ENCODE peak calls at places on chromosome 3, in seven cellular contexts. One of them, this sample, is unnamed.

GRCh38 chr3:190038050-190038631 is 82.6 kb downstream of the P3H2 start:
- DNase-seq in mesenchymal stem cell: peak; percentile 93
- DNase-seq in H1: no peak
- DNase-seq in IMR-90: peak; percentile 88
- DNase-seq in mesendoderm: peak; percentile 95
- DNase-seq in H9: no peak
- DNase-seq in trophoblast cell: peak; percentile 82
- DNase-seq in this sample: no peak

GRCh38 chr3:146092230-146092629 is 68.8 kb downstream of the PLOD2 start:
- DNase-seq in mesenchymal stem cell: no peak
- DNase-seq in H1: no peak
- DNase-seq in IMR-90: peak; percentile 38
- DNase-seq in mesendoderm: no peak
- DNase-seq in H9: no peak
- DNase-seq in trophoblast cell: no peak
- DNase-seq in this sample: no peak

GRCh38 chr3:95184038-95184437 is 1121.2 kb downstream of the NSUN3 start:
- DNase-seq in mesenchymal stem cell: no peak
- DNase-seq in H1: no peak
- DNase-seq in IMR-90: no peak
- DNase-seq in mesendoderm: peak; percentile 5
- DNase-seq in H9: peak; percentile 23
- DNase-seq in trophoblast cell: no peak
- DNase-seq in this sample: no peak

GRCh38 chr3:185070491-185071335 is 82.1 kb downstream of the C3orf70 start:
- DNase-seq in mesenchymal stem cell: peak; percentile 35
- DNase-seq in H1: peak; percentile 64
- DNase-seq in IMR-90: peak; percentile 25
- DNase-seq in mesendoderm: peak; percentile 85
- DNase-seq in H9: peak; percentile 87
- DNase-seq in trophoblast cell: no peak
- DNase-seq in this sample: peak; percentile 6

GRCh38 chr3:12508316-12508715 is 24.0 kb downstream of the TSEN2 start:
- DNase-seq in mesenchymal stem cell: peak; percentile 97
- DNase-seq in H1: no peak
- DNase-seq in IMR-90: peak; percentile 100
- DNase-seq in mesendoderm: peak; percentile 58
- DNase-seq in H9: no peak
- DNase-seq in trophoblast cell: peak; percentile 21
- DNase-seq in this sample: no peak

GRCh38 chr3:632571-633170 is 436.1 kb downstream of the CHL1 start:
- DNase-seq in mesenchymal stem cell: peak; percentile 32
- DNase-seq in H1: peak; percentile 81
- DNase-seq in IMR-90: peak; percentile 18
- DNase-seq in mesendoderm: peak; percentile 82
- DNase-seq in H9: peak; percentile 76
- DNase-seq in trophoblast cell: peak; percentile 32
- DNase-seq in this sample: peak; percentile 77

GRCh38 chr3:36461588-36461987 is 81.3 kb downstream of the STAC start:
- DNase-seq in mesenchymal stem cell: peak; percentile 7
- DNase-seq in H1: no peak
- DNase-seq in IMR-90: peak; percentile 5
- DNase-seq in mesendoderm: no peak
- DNase-seq in H9: no peak
- DNase-seq in trophoblast cell: no peak
- DNase-seq in this sample: no peak

GRCh38 chr3:52388933-52389332 is 56.0 kb downstream of the SEMA3G start:
- DNase-seq in mesenchymal stem cell: peak; percentile 13
- DNase-seq in H1: no peak
- DNase-seq in IMR-90: no peak
- DNase-seq in mesendoderm: peak; percentile 16
- DNase-seq in H9: no peak
- DNase-seq in trophoblast cell: no peak
- DNase-seq in this sample: no peak

GRCh38 chr3:178189854-178190253 is 346.4 kb upstream of the KCNMB2 start:
- DNase-seq in mesenchymal stem cell: no peak
- DNase-seq in H1: no peak
- DNase-seq in IMR-90: no peak
- DNase-seq in mesendoderm: peak; percentile 55
- DNase-seq in H9: no peak
- DNase-seq in trophoblast cell: no peak
- DNase-seq in this sample: no peak

GRCh38 chr3:176714034-176714433 is 483.2 kb downstream of the TBL1XR1 start:
- DNase-seq in mesenchymal stem cell: no peak
- DNase-seq in H1: no peak
- DNase-seq in IMR-90: no peak
- DNase-seq in mesendoderm: peak; percentile 35
- DNase-seq in H9: no peak
- DNase-seq in trophoblast cell: no peak
- DNase-seq in this sample: no peak

GRCh38 chr3:56758539-56758981 is 43.2 kb downstream of the ARHGEF3 start:
- DNase-seq in mesenchymal stem cell: peak; percentile 96
- DNase-seq in H1: no peak
- DNase-seq in IMR-90: peak; percentile 91
- DNase-seq in mesendoderm: no peak
- DNase-seq in H9: no peak
- DNase-seq in trophoblast cell: peak; percentile 43
- DNase-seq in this sample: no peak

GRCh38 chr3:156605686-156606605 is 51.0 kb upstream of the SSR3 start:
- DNase-seq in mesenchymal stem cell: peak; percentile 88
- DNase-seq in H1: peak; percentile 63
- DNase-seq in IMR-90: peak; percentile 69
- DNase-seq in mesendoderm: peak; percentile 87
- DNase-seq in H9: peak; percentile 69
- DNase-seq in trophoblast cell: no peak
- DNase-seq in this sample: peak; percentile 49

GRCh38 chr3:133934996-133935842 is 39.5 kb upstream of the RAB6B start:
- DNase-seq in mesenchymal stem cell: no peak
- DNase-seq in H1: peak; percentile 17
- DNase-seq in IMR-90: no peak
- DNase-seq in mesendoderm: no peak
- DNase-seq in H9: peak; percentile 16
- DNase-seq in trophoblast cell: no peak
- DNase-seq in this sample: no peak

GRCh38 chr3:126056681-126057546 is 27.0 kb downstream of the SLC41A3 start:
- DNase-seq in mesenchymal stem cell: no peak
- DNase-seq in H1: no peak
- DNase-seq in IMR-90: peak; percentile 2
- DNase-seq in mesendoderm: no peak
- DNase-seq in H9: no peak
- DNase-seq in trophoblast cell: no peak
- DNase-seq in this sample: no peak

GRCh38 chr3:170467560-170467959 is 48.9 kb downstream of the CLDN11 start:
- DNase-seq in mesenchymal stem cell: no peak
- DNase-seq in H1: peak; percentile 26
- DNase-seq in IMR-90: no peak
- DNase-seq in mesendoderm: no peak
- DNase-seq in H9: no peak
- DNase-seq in trophoblast cell: no peak
- DNase-seq in this sample: no peak

GRCh38 chr3:126553284-126553811 is 5.4 kb downstream of the C3orf22 start:
- DNase-seq in mesenchymal stem cell: no peak
- DNase-seq in H1: no peak
- DNase-seq in IMR-90: no peak
- DNase-seq in mesendoderm: no peak
- DNase-seq in H9: peak; percentile 19
- DNase-seq in trophoblast cell: no peak
- DNase-seq in this sample: no peak

GRCh38 chr3:37171144-37171543 is 3.2 kb downstream of the LRRFIP2 start:
- DNase-seq in mesenchymal stem cell: no peak
- DNase-seq in H1: no peak
- DNase-seq in IMR-90: no peak
- DNase-seq in mesendoderm: no peak
- DNase-seq in H9: no peak
- DNase-seq in trophoblast cell: no peak
- DNase-seq in this sample: no peak

GRCh38 chr3:150414273-150414672 is 6.2 kb downstream of the TSC22D2 start:
- DNase-seq in mesenchymal stem cell: peak; percentile 56
- DNase-seq in H1: no peak
- DNase-seq in IMR-90: peak; percentile 58
- DNase-seq in mesendoderm: peak; percentile 23
- DNase-seq in H9: no peak
- DNase-seq in trophoblast cell: no peak
- DNase-seq in this sample: no peak

GRCh38 chr3:31968391-31968926 is 12.6 kb downstream of the OSBPL10 start:
- DNase-seq in mesenchymal stem cell: peak; percentile 69
- DNase-seq in H1: no peak
- DNase-seq in IMR-90: peak; percentile 77
- DNase-seq in mesendoderm: no peak
- DNase-seq in H9: no peak
- DNase-seq in trophoblast cell: no peak
- DNase-seq in this sample: no peak

GRCh38 chr3:97820780-97821179 is 1.0 kb upstream of the CRYBG3 start:
- DNase-seq in mesenchymal stem cell: no peak
- DNase-seq in H1: no peak
- DNase-seq in IMR-90: no peak
- DNase-seq in mesendoderm: no peak
- DNase-seq in H9: no peak
- DNase-seq in trophoblast cell: no peak
- DNase-seq in this sample: no peak

GRCh38 chr3:107206141-107206540 is 171.1 kb upstream of the CCDC54 start:
- DNase-seq in mesenchymal stem cell: peak; percentile 72
- DNase-seq in H1: no peak
- DNase-seq in IMR-90: peak; percentile 59
- DNase-seq in mesendoderm: peak; percentile 70
- DNase-seq in H9: no peak
- DNase-seq in trophoblast cell: peak; percentile 37
- DNase-seq in this sample: peak; percentile 23

GRCh38 chr3:128317698-128318231 is 148.9 kb downstream of the DNAJB8 start:
- DNase-seq in mesenchymal stem cell: no peak
- DNase-seq in H1: peak; percentile 44
- DNase-seq in IMR-90: no peak
- DNase-seq in mesendoderm: peak; percentile 11
- DNase-seq in H9: peak; percentile 42
- DNase-seq in trophoblast cell: no peak
- DNase-seq in this sample: no peak

GRCh38 chr3:179604336-179605078 is at the start of the genes MRPL47 and NDUFB5:
- DNase-seq in mesenchymal stem cell: peak; percentile 98
- DNase-seq in H1: peak; percentile 92
- DNase-seq in IMR-90: peak; percentile 97
- DNase-seq in mesendoderm: peak; percentile 99
- DNase-seq in H9: peak; percentile 94
- DNase-seq in trophoblast cell: peak; percentile 97
- DNase-seq in this sample: peak; percentile 91
- H2BK5ac ChIP-seq in mesenchymal stem cell: peak within 1 kb of the TSS; percentile 36
- H2BK5ac ChIP-seq in H1: peak within 1 kb of the TSS; percentile 94
- H2BK5ac ChIP-seq in IMR-90: peak within 1 kb of the TSS; percentile 84
- H2BK5ac ChIP-seq in mesendoderm: peak within 1 kb of the TSS; percentile 52
- H2BK5ac ChIP-seq in H9: peak within 1 kb of the TSS; percentile 93
- H2BK5ac ChIP-seq in trophoblast cell: peak within 1 kb of the TSS; percentile 94
- H2BK5ac ChIP-seq in this sample: peak within 1 kb of the TSS; percentile 55

GRCh38 chr3:78077178-78077577 is 1037.3 kb downstream of the ROBO2 start:
- DNase-seq in mesenchymal stem cell: no peak
- DNase-seq in H1: no peak
- DNase-seq in IMR-90: no peak
- DNase-seq in mesendoderm: no peak
- DNase-seq in H9: no peak
- DNase-seq in trophoblast cell: no peak
- DNase-seq in this sample: no peak

GRCh38 chr3:78077842-78078241 is 1037.9 kb downstream of the ROBO2 start:
- DNase-seq in mesenchymal stem cell: no peak
- DNase-seq in H1: no peak
- DNase-seq in IMR-90: no peak
- DNase-seq in mesendoderm: no peak
- DNase-seq in H9: no peak
- DNase-seq in trophoblast cell: no peak
- DNase-seq in this sample: no peak

GRCh38 chr3:78079514-78079913 is 1039.6 kb downstream of the ROBO2 start:
- DNase-seq in mesenchymal stem cell: no peak
- DNase-seq in H1: no peak
- DNase-seq in IMR-90: no peak
- DNase-seq in mesendoderm: no peak
- DNase-seq in H9: no peak
- DNase-seq in trophoblast cell: no peak
- DNase-seq in this sample: no peak

DNA sequence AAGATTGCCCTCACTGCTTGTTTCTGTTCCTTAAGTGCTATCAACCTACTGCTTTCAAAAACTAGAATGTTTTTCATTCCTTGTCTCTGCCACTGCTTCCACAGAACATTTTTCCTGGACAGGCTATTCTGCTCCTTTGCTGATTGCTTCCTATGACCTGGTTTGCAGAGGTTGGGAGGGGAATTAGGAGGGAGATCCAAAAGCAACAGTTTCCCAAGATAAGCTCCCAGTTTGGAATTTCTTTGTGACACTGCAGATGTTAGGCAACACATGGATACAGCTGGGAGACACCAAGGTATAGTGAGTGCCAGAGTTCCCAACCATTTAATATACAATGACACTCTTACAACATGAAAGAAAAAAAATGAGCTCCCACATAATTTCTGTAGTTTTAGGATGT is 1036.5 kb downstream of the ROBO2 start:
- DNase-seq in mesenchymal stem cell: no peak
- DNase-seq in H1: no peak
- DNase-seq in IMR-90: no peak
- DNase-seq in mesendoderm: no peak
- DNase-seq in H9: no peak
- DNase-seq in trophoblast cell: no peak
- DNase-seq in this sample: no peak
- H2BK5ac ChIP-seq in mesenchymal stem cell: no peak overlapping the region
- H2BK5ac ChIP-seq in H1: no peak overlapping the region
- H2BK5ac ChIP-seq in IMR-90: no peak overlapping the region
- H2BK5ac ChIP-seq in mesendoderm: no peak overlapping the region
- H2BK5ac ChIP-seq in H9: no peak overlapping the region
- H2BK5ac ChIP-seq in trophoblast cell: no peak overlapping the region
- H2BK5ac ChIP-seq in this sample: no peak overlapping the region

GRCh38 chr3:101573449-101574387 is at the start of gene PCNP:
- DNase-seq in mesenchymal stem cell: peak; percentile 99
- DNase-seq in H1: peak; percentile 98
- DNase-seq in IMR-90: peak; percentile 99
- DNase-seq in mesendoderm: peak; percentile 100
- DNase-seq in H9: peak; percentile 98
- DNase-seq in trophoblast cell: peak; percentile 98
- DNase-seq in this sample: peak; percentile 98
- H2BK5ac ChIP-seq in mesenchymal stem cell: peak within 1 kb of the TSS; percentile 90
- H2BK5ac ChIP-seq in H1: peak within 1 kb of the TSS; percentile 98
- H2BK5ac ChIP-seq in IMR-90: peak within 1 kb of the TSS; percentile 91
- H2BK5ac ChIP-seq in mesendoderm: peak within 1 kb of the TSS; percentile 46
- H2BK5ac ChIP-seq in H9: peak within 1 kb of the TSS; percentile 26
- H2BK5ac ChIP-seq in trophoblast cell: peak within 1 kb of the TSS; percentile 90
- H2BK5ac ChIP-seq in this sample: peak within 1 kb of the TSS; percentile 97

GRCh38 chr3:112496368-112497067 is 2.8 kb downstream of the BTLA start:
- DNase-seq in mesenchymal stem cell: no peak
- DNase-seq in H1: no peak
- DNase-seq in IMR-90: no peak
- DNase-seq in mesendoderm: no peak
- DNase-seq in H9: no peak
- DNase-seq in trophoblast cell: no peak
- DNase-seq in this sample: no peak

GRCh38 chr3:112489674-112490479 is 9.4 kb downstream of the BTLA start:
- DNase-seq in mesenchymal stem cell: no peak
- DNase-seq in H1: no peak
- DNase-seq in IMR-90: no peak
- DNase-seq in mesendoderm: no peak
- DNase-seq in H9: no peak
- DNase-seq in trophoblast cell: no peak
- DNase-seq in this sample: no peak

GRCh38 chr3:112486811-112487505 is 12.3 kb downstream of the BTLA start:
- DNase-seq in mesenchymal stem cell: peak; percentile 65
- DNase-seq in H1: no peak
- DNase-seq in IMR-90: no peak
- DNase-seq in mesendoderm: no peak
- DNase-seq in H9: no peak
- DNase-seq in trophoblast cell: no peak
- DNase-seq in this sample: no peak

GRCh38 chr3:112491373-112491772 is 7.9 kb downstream of the BTLA start:
- DNase-seq in mesenchymal stem cell: no peak
- DNase-seq in H1: no peak
- DNase-seq in IMR-90: no peak
- DNase-seq in mesendoderm: no peak
- DNase-seq in H9: no peak
- DNase-seq in trophoblast cell: no peak
- DNase-seq in this sample: no peak

GRCh38 chr3:112492124-112492523 is 7.1 kb downstream of the BTLA start:
- DNase-seq in mesenchymal stem cell: no peak
- DNase-seq in H1: no peak
- DNase-seq in IMR-90: no peak
- DNase-seq in mesendoderm: no peak
- DNase-seq in H9: no peak
- DNase-seq in trophoblast cell: no peak
- DNase-seq in this sample: no peak
- H2BK5ac ChIP-seq in mesenchymal stem cell: no peak overlapping the region
- H2BK5ac ChIP-seq in H1: no peak overlapping the region
- H2BK5ac ChIP-seq in IMR-90: no peak overlapping the region
- H2BK5ac ChIP-seq in mesendoderm: no peak overlapping the region
- H2BK5ac ChIP-seq in H9: no peak overlapping the region
- H2BK5ac ChIP-seq in trophoblast cell: no peak overlapping the region
- H2BK5ac ChIP-seq in this sample: no peak overlapping the region